ENCODE peak calls at places on chromosomes 1 and 21, in seven cellular contexts. S is mesothelial cell of epicardium; W is activated CD8-positive, alpha-beta T cell treated with anti-CD3 and anti-CD28 coated beads for 36 hours; Y is progenitor cell of endocrine pancreas; C is psoas muscle; A is tibial artery; O is cardiac fibroblast. G is an unnamed sample.

GRCh38 chr1:92482665-92483441 is 3.9 kb downstream of the GFI1 start:
- DNase-seq in S (peak), W (peak), Y (peak), C (no peak), A (no peak), O (no peak), G (no peak)

GRCh38 chr1:226958300-226958699 is 18.2 kb downstream of the COQ8A start:
- DNase-seq in S (no peak), W (no peak), Y (no peak), C (no peak), A (no peak), O (no peak), G (no peak)

GRCh38 chr1:234708700-234709395 is 98.9 kb upstream of the IRF2BP2 start:
- DNase-seq in S (no peak), W (no peak), Y (no peak), C (no peak), A (no peak), O (no peak), G (no peak)

GRCh38 chr21:33762798-33763572 is 120.7 kb downstream of the ITSN1 start:
- DNase-seq in S (no peak), W (no peak), Y (no peak), C (no peak), A (no peak), O (peak), G (no peak)

GRCh38 chr1:97258597-97258996 is 537.0 kb downstream of the PTBP2 start:
- DNase-seq in S (no peak), W (no peak), Y (no peak), C (no peak), A (no peak), O (no peak), G (no peak)

GRCh38 chr1:205515781-205516253 is 11.3 kb downstream of the CDK18 start:
- DNase-seq in S (no peak), W (no peak), Y (no peak), C (no peak), A (no peak), O (peak), G (no peak)

GRCh38 chr1:220775238-220775853 is 11.4 kb upstream of the MTARC1 start:
- DNase-seq in S (peak), W (peak), Y (no peak), C (peak), A (no peak), O (peak), G (no peak)

GRCh38 chr1:213399695-213400094 is 348.7 kb downstream of the RPS6KC1 start:
- DNase-seq in S (no peak), W (no peak), Y (no peak), C (no peak), A (no peak), O (no peak), G (no peak)

GRCh38 chr1:4594286-4594991 is 60.0 kb upstream of the AJAP1 start:
- DNase-seq in S (no peak), W (no peak), Y (no peak), C (no peak), A (no peak), O (no peak), G (no peak)

GRCh38 chr1:41495171-41495948 is 10.9 kb upstream of the EDN2 start:
- DNase-seq in S (no peak), W (peak), Y (no peak), C (no peak), A (no peak), O (peak), G (no peak)

GRCh38 chr1:44250113-44250781 is 37.0 kb downstream of the DMAP1 start:
- DNase-seq in S (no peak), W (no peak), Y (no peak), C (no peak), A (no peak), O (peak), G (no peak)

GRCh38 chr21:34722684-34723300 is 54.0 kb downstream of the CLIC6 start:
- DNase-seq in S (no peak), W (peak), Y (peak), C (no peak), A (no peak), O (no peak), G (no peak)

GRCh38 chr1:12615916-12616708 is 1.9 kb downstream of the DHRS3 start:
- DNase-seq in S (no peak), W (peak), Y (no peak), C (peak), A (peak), O (peak), G (no peak)

GRCh38 chr1:152459596-152460528 is 45.8 kb upstream of the CRNN start:
- DNase-seq in S (no peak), W (peak), Y (no peak), C (peak), A (peak), O (peak), G (peak)

GRCh38 chr1:193654951-193655705 is 468.7 kb upstream of the B3GALT2 start:
- DNase-seq in S (no peak), W (no peak), Y (no peak), C (no peak), A (no peak), O (peak), G (no peak)

GRCh38 chr1:181135815-181136737 is 47.6 kb downstream of the IER5 start:
- DNase-seq in S (no peak), W (no peak), Y (no peak), C (no peak), A (no peak), O (peak), G (peak)

GRCh38 chr21:32712043-32712442 is 15.8 kb downstream of the SYNJ1 start:
- DNase-seq in S (no peak), W (peak), Y (no peak), C (no peak), A (no peak), O (no peak), G (peak)

GRCh38 chr1:16386454-16387113 is 19.5 kb downstream of the SZRD1 start:
- DNase-seq in S (no peak), W (no peak), Y (no peak), C (peak), A (no peak), O (peak), G (peak)

GRCh38 chr1:214280386-214281029 is 451 bp upstream of the SMYD2 start:
- DNase-seq in S (peak), W (peak), Y (no peak), C (peak), A (peak), O (peak), G (no peak)

GRCh38 chr1:50425376-50426107 is 2.3 kb upstream of the DMRTA2 start:
- DNase-seq in S (peak), W (no peak), Y (no peak), C (no peak), A (no peak), O (no peak), G (no peak)
- TF ChIP-seq CTCF in S (no peak), W (no peak), Y (peak), C (no peak), A (no peak), O (no peak), G (peak)

GRCh38 chr1:150551049-150551783 is 2.0 kb downstream of the ADAMTSL4 start:
- DNase-seq in S (no peak), W (peak), Y (no peak), C (no peak), A (no peak), O (no peak), G (no peak)

GRCh38 chr1:150548324-150548631 is 930 bp upstream of the ADAMTSL4 start:
- DNase-seq in S (no peak), W (no peak), Y (no peak), C (no peak), A (no peak), O (no peak), G (no peak)

GRCh38 chr1:150550222-150551048 is 1.2 kb downstream of the ADAMTSL4 start:
- DNase-seq in S (no peak), W (no peak), Y (no peak), C (peak), A (no peak), O (peak), G (no peak)

GRCh38 chr1:150549496-150550221 is 451 bp downstream of the ADAMTSL4 start:
- DNase-seq in S (no peak), W (no peak), Y (no peak), C (peak), A (no peak), O (no peak), G (no peak)

GRCh38 chr1:150548632-150549495 is at the start of gene ADAMTSL4:
- DNase-seq in S (peak), W (peak), Y (peak), C (peak), A (peak), O (peak), G (no peak)
- TF ChIP-seq CTCF in S (no peak), W (no peak), Y (peak), C (no peak), A (peak), O (no peak), G (peak)

GRCh38 chr1:168387781-168388760 is 107.4 kb downstream of the TBX19 start:
- DNase-seq in S (no peak), W (no peak), Y (no peak), C (no peak), A (no peak), O (no peak), G (no peak)

GRCh38 chr1:168391759-168392681 is 111.3 kb downstream of the TBX19 start:
- DNase-seq in S (no peak), W (no peak), Y (no peak), C (no peak), A (no peak), O (no peak), G (no peak)

GRCh38 chr1:168390261-168390660 is 109.6 kb downstream of the TBX19 start:
- DNase-seq in S (no peak), W (no peak), Y (no peak), C (no peak), A (no peak), O (no peak), G (no peak)

GRCh38 chr1:168386492-168386891 is 105.8 kb downstream of the TBX19 start:
- DNase-seq in S (no peak), W (no peak), Y (no peak), C (no peak), A (no peak), O (no peak), G (no peak)

DNA sequence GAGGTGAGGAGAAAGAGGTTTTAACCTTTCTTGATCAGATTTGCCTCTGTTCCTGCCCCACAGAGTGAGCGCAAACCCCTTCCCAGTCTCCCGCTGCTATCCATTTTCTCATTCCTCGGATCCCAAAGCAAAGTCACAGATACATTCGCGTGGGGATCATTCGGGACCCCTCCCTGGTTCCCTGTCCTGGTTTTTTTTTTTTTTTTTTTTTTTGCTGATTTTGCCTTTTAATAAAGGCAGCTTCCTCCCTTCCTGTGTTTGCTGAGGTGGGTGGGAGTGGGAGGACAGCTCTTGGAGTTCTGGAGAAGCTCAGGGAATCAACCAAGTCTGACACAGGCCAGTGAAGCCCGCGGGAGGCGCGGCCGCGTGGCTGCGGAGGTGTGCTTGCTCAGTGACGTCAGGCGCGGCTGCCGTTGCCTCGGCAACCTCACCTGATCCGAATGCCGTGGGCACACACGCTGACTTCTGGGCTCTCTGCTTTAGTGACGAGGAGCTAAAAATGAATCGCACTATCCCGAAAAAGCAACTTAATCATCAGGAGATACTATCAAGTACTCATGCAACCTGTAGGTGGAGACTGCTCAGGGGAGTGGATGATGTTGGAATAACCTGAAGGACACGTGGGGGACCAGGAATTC is 106.4 kb downstream of the TBX19 start:
- DNase-seq in S (peak), W (peak), Y (peak), C (peak), A (no peak), O (no peak), G (no peak)
- TF ChIP-seq CTCF in S (no peak), W (no peak), Y (peak), C (no peak), A (no peak), O (no peak), G (no peak)

DNA sequence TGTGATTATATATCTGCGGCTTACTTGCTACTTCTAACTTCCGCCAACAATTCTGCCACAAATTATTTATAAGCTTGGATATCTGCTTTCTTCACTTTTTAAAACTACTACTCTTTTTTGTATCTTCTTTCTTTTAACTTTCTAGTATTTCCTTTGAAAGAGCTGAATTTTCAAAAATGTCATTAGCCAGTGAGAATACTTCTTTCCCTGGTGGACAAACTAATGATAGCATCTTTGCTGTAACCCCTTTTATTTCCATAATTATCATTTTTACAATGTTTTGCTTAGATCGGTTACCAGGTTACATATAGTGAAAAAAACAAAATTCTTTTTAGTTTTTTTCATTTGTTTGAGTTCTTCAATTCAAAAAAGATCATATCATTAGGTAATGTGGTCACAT is 355.9 kb upstream of the ADGRL4 start:
- DNase-seq in S (no peak), W (no peak), Y (no peak), C (no peak), A (no peak), O (no peak), G (no peak)
- TF ChIP-seq CTCF in S (peak), W (no peak), Y (peak), C (no peak), A (no peak), O (no peak), G (no peak)

GRCh38 chr1:29230553-29231378 is at the start of gene MECR:
- DNase-seq in S (peak), W (peak), Y (peak), C (peak), A (peak), O (peak), G (peak)
- TF ChIP-seq CTCF in S (no peak), W (no peak), Y (peak), C (peak), A (peak), O (peak), G (peak)

GRCh38 chr1:198794498-198794897 is 155.7 kb downstream of the PTPRC start:
- DNase-seq in S (no peak), W (no peak), Y (no peak), C (no peak), A (no peak), O (peak), G (no peak)

DNA sequence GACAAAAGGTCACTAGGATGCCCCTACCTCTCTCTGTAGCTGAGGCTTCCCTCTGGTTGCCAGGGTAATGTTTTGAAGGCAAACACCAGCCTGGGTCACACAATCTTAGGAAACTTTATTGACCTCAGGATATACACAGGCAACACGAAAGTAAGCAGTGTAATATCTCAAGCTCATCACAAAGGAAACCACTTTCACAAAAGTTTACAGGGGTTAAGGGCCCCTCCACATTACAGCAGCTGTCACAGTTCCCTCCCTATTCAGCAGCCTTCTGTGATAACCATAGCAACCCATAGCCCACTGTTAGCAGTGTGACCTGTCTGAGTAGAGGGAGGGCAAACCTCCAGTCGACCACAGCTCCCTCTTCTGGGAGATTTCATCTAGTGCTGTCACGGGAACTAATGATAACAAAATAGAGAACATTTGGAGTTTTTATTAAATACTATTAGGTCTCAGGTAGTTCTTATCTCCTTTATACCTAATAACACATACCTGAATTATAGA is 149.8 kb downstream of the PTPRC start:
- DNase-seq in S (no peak), W (peak), Y (no peak), C (no peak), A (no peak), O (peak), G (no peak)
- TF ChIP-seq CTCF in S (no peak), W (no peak), Y (peak), C (no peak), A (no peak), O (peak), G (peak)

DNA sequence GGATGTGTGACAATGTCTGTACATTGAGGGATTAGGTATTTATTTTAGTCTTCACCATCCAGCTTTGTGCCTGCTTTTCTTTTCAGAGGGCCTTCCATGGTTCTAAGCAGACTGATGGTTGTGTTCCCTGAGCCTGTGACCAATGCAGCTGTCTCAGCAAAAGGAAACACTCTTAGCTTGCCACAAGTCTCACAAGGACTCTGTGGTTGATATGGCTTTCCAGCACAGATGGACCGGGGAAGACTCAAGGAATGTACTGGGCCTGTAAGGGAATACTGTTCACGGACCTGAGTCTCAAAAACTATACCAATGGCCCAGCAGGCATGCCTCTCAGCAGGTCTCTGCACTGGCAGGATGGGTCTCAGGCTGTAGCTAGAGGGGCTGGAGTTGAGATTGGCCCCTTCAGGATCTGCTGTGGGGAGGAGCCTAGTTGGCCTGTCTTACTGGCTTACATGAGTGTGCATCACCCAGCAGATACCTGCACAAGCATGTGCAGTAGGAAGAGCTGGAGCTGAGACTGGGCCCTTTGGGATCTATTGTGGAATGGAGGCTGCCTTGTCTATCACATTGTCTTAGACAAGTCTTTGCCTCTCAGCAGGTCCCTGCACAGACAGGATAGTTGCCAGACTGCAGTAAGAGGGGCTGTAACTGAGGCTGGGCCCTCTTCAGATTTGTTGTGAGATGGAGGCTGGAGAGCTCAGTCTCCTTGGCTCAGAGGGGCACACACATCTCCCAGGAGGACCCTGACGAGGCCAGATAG is 52.0 kb upstream of the PDC start:
- DNase-seq in S (no peak), W (no peak), Y (no peak), C (no peak), A (no peak), O (no peak), G (no peak)
- TF ChIP-seq CTCF in S (no peak), W (no peak), Y (no peak), C (no peak), A (no peak), O (no peak), G (no peak)

GRCh38 chr21:19850157-19850556 is 1148.1 kb upstream of the NCAM2 start:
- DNase-seq in S (no peak), W (no peak), Y (no peak), C (no peak), A (no peak), O (no peak), G (no peak)

GRCh38 chr21:19853709-19854575 is 1144.3 kb upstream of the NCAM2 start:
- DNase-seq in S (no peak), W (no peak), Y (no peak), C (no peak), A (no peak), O (no peak), G (no peak)

GRCh38 chr21:19853061-19853460 is 1145.1 kb upstream of the NCAM2 start:
- DNase-seq in S (no peak), W (no peak), Y (no peak), C (no peak), A (no peak), O (no peak), G (no peak)

GRCh38 chr21:19855522-19855921 is 1142.7 kb upstream of the NCAM2 start:
- DNase-seq in S (no peak), W (no peak), Y (no peak), C (no peak), A (no peak), O (no peak), G (no peak)
- TF ChIP-seq CTCF in S (no peak), W (no peak), Y (no peak), C (no peak), A (no peak), O (no peak), G (no peak)

GRCh38 chr1:175755516-175755915 is 12.1 kb upstream of the TNR start:
- DNase-seq in S (no peak), W (no peak), Y (no peak), C (no peak), A (no peak), O (peak), G (no peak)

DNA sequence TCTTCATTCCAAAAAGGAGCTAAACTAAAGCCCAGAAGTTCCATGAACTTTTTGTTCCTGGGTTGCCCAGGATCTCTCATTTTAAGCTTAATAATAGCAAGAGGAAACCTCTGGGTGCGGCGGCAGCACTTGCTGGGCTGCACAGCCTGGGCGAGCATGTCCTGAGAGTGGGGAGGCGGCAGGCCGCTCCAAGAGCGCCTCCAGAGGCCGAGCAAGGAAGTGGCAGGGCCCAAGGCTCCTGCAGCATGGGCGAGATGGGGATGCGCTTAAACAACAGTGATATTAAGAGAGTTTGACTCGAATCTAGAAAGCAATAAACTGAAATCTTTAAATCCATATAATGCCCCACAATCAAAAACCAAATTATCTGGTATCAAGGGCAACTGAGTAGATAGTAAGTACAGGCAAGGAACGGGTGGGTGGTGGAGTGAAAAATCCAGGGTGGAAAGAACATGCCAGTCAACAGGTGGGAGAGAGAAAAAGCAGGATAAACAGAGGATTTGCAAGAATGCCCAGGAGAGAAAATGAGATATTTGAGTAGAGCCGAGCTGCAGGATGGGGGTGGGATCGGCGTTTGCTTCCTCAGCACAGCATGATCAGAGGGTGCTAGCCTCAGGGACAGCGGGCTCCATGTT is 14.1 kb upstream of the TNR start:
- DNase-seq in S (peak), W (peak), Y (peak), C (no peak), A (no peak), O (peak), G (no peak)
- TF ChIP-seq CTCF in S (peak), W (peak), Y (peak), C (peak), A (peak), O (peak), G (peak)

GRCh38 chr1:117093870-117094621 is 27.5 kb downstream of the TRIM45 start:
- DNase-seq in S (no peak), W (peak), Y (no peak), C (no peak), A (no peak), O (peak), G (peak)
- TF ChIP-seq CTCF in S (peak), W (peak), Y (peak), C (peak), A (peak), O (peak), G (peak)